ENCODE peak calls at places on chromosome 1, in six cellular contexts. K is T-helper 2 cell, J is RWPE1, B is AG09319, R is cerebellum, V is hypothalamus. F is an unnamed sample.

GRCh38 chr1:4674117-4674516 is 19.7 kb downstream of the AJAP1 start:
- DNase-seq in K (no peak), J (no peak), B (no peak), R (no peak), V (no peak), F (no peak)

GRCh38 chr1:30322859-30323257 is 400.5 kb downstream of the MATN1 start:
- DNase-seq in K (no peak), J (no peak), B (no peak), R (no peak), V (no peak), F (no peak)

GRCh38 chr1:43427941-43428340 is 25.8 kb downstream of the HYI start:
- DNase-seq in K (no peak), J (no peak), B (no peak), R (no peak), V (no peak), F (no peak)

GRCh38 chr1:6007318-6008083 is 15.3 kb upstream of the NPHP4 start:
- DNase-seq in K (no peak), J (no peak), B (no peak), R (no peak), V (no peak), F (no peak)

GRCh38 chr1:199089393-199090122 is 450.7 kb downstream of the PTPRC start:
- DNase-seq in K (no peak), J (no peak), B (no peak), R (no peak), V (no peak), F (no peak)

GRCh38 chr1:178004926-178005391 is 35.1 kb upstream of the SEC16B start:
- DNase-seq in K (no peak), J (peak; percentile 44), B (no peak), R (no peak), V (no peak), F (no peak)

GRCh38 chr1:167802235-167802634 is 80.5 kb downstream of the MPZL1 start:
- DNase-seq in K (no peak), J (no peak), B (no peak), R (no peak), V (no peak), F (no peak)

GRCh38 chr1:155061381-155062150 is 2.0 kb upstream of the EFNA4 start:
- DNase-seq in K (peak; percentile 95), J (peak; percentile 83), B (no peak), R (peak; percentile 86), V (peak; percentile 60), F (no peak)

GRCh38 chr1:107251839-107252238 is 111.0 kb downstream of the NTNG1 start:
- DNase-seq in K (no peak), J (no peak), B (no peak), R (no peak), V (no peak), F (no peak)

GRCh38 chr1:212167098-212167497 is 118.1 kb upstream of the PPP2R5A start:
- DNase-seq in K (no peak), J (no peak), B (no peak), R (no peak), V (peak; percentile 2), F (no peak)

GRCh38 chr1:26327956-26328362 is 10.2 kb downstream of the CD52 start:
- DNase-seq in K (no peak), J (peak; percentile 51), B (no peak), R (no peak), V (no peak), F (no peak)

GRCh38 chr1:116345830-116346229 is 27.2 kb upstream of the ATP1A1 start:
- DNase-seq in K (no peak), J (no peak), B (no peak), R (peak; percentile 48), V (no peak), F (no peak)

GRCh38 chr1:7784492-7785071 is 491 bp downstream of the PER3 start:
- DNase-seq in K (no peak), J (no peak), B (no peak), R (peak; percentile 34), V (no peak), F (no peak)

GRCh38 chr1:87194856-87195255 is 133.8 kb upstream of the LMO4 start:
- DNase-seq in K (no peak), J (no peak), B (no peak), R (no peak), V (no peak), F (no peak)

GRCh38 chr1:85027242-85027983 is 20.9 kb downstream of the MCOLN3 start:
- DNase-seq in K (no peak), J (no peak), B (peak; percentile 14), R (no peak), V (no peak), F (no peak)

GRCh38 chr1:241356187-241356518 is 852 bp downstream of the RGS7 start:
- DNase-seq in K (no peak), J (no peak), B (no peak), R (no peak), V (peak; percentile 20), F (no peak)

GRCh38 chr1:229131243-229132105 is 139.4 kb upstream of the RAB4A start:
- DNase-seq in K (no peak), J (no peak), B (no peak), R (no peak), V (no peak), F (no peak)

F was measured in BJ.